ENCODE peak calls at places on chromosomes 4 and X, in seven cellular contexts. X, T, N, G, V, C and U are unnamed samples. For H3K4me1, the result is how much of the 10 kb centered on the place peaks cover.

GRCh38 chrX:145549476-145549875 is 268.2 kb upstream of the SLITRK2 start:
- DNase-seq in X (no peak), T (no peak), N (no peak), G (no peak), V (no peak), C (no peak), U (no peak)

GRCh38 chr4:108763981-108764380 is 1.1 kb upstream of the ETNPPL start:
- DNase-seq in X (no peak), T (no peak), N (no peak), G (no peak), V (no peak), C (no peak), U (no peak)

GRCh38 chr4:142703694-142704309 is 142.3 kb downstream of the INPP4B start:
- DNase-seq in X (no peak), T (no peak), N (no peak), G (no peak), V (no peak), C (no peak), U (no peak)

GRCh38 chr4:1082215-1083182 is 30.9 kb downstream of the RNF212 start:
- DNase-seq in X (no peak), T (peak), N (peak), G (no peak), V (peak), C (peak), U (no peak)

GRCh38 chr4:10655968-10656367 is 28.6 kb downstream of the CLNK start:
- DNase-seq in X (no peak), T (no peak), N (no peak), G (no peak), V (no peak), C (no peak), U (no peak)

GRCh38 chr4:38782452-38783108 is at the start of gene TLR10:
- DNase-seq in X (peak), T (peak), N (peak), G (no peak), V (no peak), C (no peak), U (no peak)

GRCh38 chrX:28188526-28188925 is 207.3 kb upstream of the DCAF8L1 start:
- DNase-seq in X (no peak), T (no peak), N (no peak), G (no peak), V (no peak), C (no peak), U (no peak)

GRCh38 chr4:80069108-80069836 is 3.8 kb downstream of the ANTXR2 start:
- DNase-seq in X (no peak), T (no peak), N (no peak), G (no peak), V (no peak), C (no peak), U (no peak)

GRCh38 chr4:76690091-76690905 is 207.6 kb downstream of the SOWAHB start:
- DNase-seq in X (no peak), T (peak), N (peak), G (no peak), V (no peak), C (no peak), U (no peak)

GRCh38 chr4:36321176-36321575 is 39.8 kb downstream of the DTHD1 start:
- DNase-seq in X (no peak), T (no peak), N (no peak), G (no peak), V (no peak), C (no peak), U (no peak)
- H3K4me1 ChIP-seq in X (under half), T (under half), N (under half), G (under half), V (under half), C (under half), U (under half)

GRCh38 chr4:86593726-86594558 is at the start of gene PTPN13:
- DNase-seq in X (peak), T (peak), N (peak), G (peak), V (peak), C (peak), U (peak)
- TF ChIP-seq EP300 in X (peak), T (no peak), N (no peak), G (no peak), V (peak), C (no peak), U (no peak)

DNA sequence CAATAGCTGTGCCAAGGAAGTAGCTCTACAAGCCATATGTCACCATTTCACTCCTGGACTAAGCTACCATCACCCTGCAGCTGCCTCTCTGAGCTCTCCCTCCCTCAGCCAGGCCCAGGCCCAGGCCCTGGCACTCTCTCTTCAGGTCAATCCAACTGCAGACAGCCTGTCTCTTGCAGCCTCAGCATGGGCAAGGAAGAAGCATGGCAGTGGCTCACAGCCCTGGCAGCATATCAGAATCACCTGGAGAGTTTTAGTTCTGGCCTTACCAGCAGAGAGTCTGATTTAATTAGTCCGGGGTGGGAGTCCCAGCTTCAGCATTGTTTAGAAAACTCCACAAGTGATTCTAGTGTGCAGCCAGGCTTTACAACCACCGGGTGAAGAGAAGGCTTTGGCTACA is 31.5 kb downstream of the NALF2 start:
- DNase-seq in X (no peak), T (no peak), N (no peak), G (no peak), V (no peak), C (no peak), U (no peak)
- H3K27ac ChIP-seq in X (no peak), T (no peak), N (no peak), G (no peak), V (no peak), C (no peak), U (no peak)

DNA sequence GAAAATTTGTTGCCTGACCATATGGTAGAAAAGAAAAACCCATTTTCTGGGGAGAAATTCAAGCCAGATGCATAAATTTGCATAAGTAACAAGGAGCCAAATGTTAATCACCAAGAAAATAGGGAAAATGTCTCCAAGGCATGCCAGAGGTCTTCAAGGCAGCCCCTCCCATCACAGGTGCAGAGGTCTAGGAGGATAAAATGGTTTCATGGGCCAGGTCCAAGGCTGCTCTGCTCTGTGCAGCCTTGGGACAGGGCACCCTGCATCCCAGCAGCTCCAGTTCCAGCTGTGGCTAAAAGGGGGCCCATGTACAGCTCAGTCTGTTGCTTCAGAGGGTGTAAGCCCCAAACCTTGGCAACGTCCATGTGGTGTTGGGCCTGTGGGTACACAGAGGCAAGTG is 200.0 kb downstream of the LARP7 start:
- DNase-seq in X (no peak), T (no peak), N (no peak), G (no peak), V (no peak), C (no peak), U (no peak)
- H3K4me1 ChIP-seq in X (under half), T (under half), N (under half), G (under half), V (under half), C (under half), U (under half)

GRCh38 chr4:41216294-41217019 is 2.1 kb upstream of the APBB2 start:
- DNase-seq in X (peak), T (peak), N (peak), G (peak), V (no peak), C (peak), U (peak)
- TF ChIP-seq EP300 in X (peak), T (no peak), N (no peak), G (no peak), V (no peak), C (no peak), U (no peak)